ENCODE peak calls at places on chromosomes 11 and 22, in six cellular contexts. I, K, X, S, G and L are unnamed samples. For H3K9me3, the result is how much of the 10 kb centered on the place peaks cover.

GRCh38 chr22:39242809-39243442 is 1.9 kb downstream of the PDGFB start:
- DNase-seq in I (peak), K (no peak), X (no peak), S (peak), G (peak), L (no peak)

GRCh38 chr22:40030757-40031092 is 36.0 kb downstream of the FAM83F start:
- DNase-seq in I (no peak), K (no peak), X (peak), S (no peak), G (no peak), L (no peak)

GRCh38 chr22:39289445-39290247 is 29.8 kb downstream of the RPL3 start:
- DNase-seq in I (peak), K (no peak), X (no peak), S (no peak), G (no peak), L (no peak)

GRCh38 chr11:67006029-67006884 is 16.7 kb upstream of the SYT12 start:
- DNase-seq in I (peak), K (no peak), X (no peak), S (no peak), G (no peak), L (no peak)

GRCh38 chr11:82960000-82960778 is 58.7 kb downstream of the DDIAS start:
- DNase-seq in I (no peak), K (no peak), X (no peak), S (no peak), G (peak), L (no peak)

GRCh38 chr22:45210174-45210573 is 30.5 kb downstream of the KIAA0930 start:
- DNase-seq in I (no peak), K (no peak), X (no peak), S (no peak), G (no peak), L (no peak)

GRCh38 chr22:26589367-26589844 is 526 bp downstream of the TPST2 start:
- DNase-seq in I (peak), K (no peak), X (peak), S (no peak), G (peak), L (peak)

GRCh38 chr11:61860054-61860903 is 31.1 kb downstream of the FADS3 start:
- DNase-seq in I (peak), K (no peak), X (no peak), S (no peak), G (no peak), L (peak)

GRCh38 chr11:65381721-65382035 is 768 bp downstream of the SLC25A45 start:
- DNase-seq in I (no peak), K (no peak), X (no peak), S (no peak), G (no peak), L (peak)

GRCh38 chr22:49433717-49434611 is 393.7 kb downstream of the BRD1 start:
- DNase-seq in I (no peak), K (no peak), X (no peak), S (no peak), G (no peak), L (no peak)

GRCh38 chr11:66547662-66548009 is 933 bp downstream of the ACTN3 start:
- DNase-seq in I (no peak), K (no peak), X (no peak), S (peak), G (no peak), L (no peak)

GRCh38 chr11:69212121-69213110 is 56.7 kb downstream of the SMIM38 start:
- DNase-seq in I (no peak), K (no peak), X (peak), S (no peak), G (no peak), L (no peak)

GRCh38 chr22:50289942-50290630 is 17.4 kb downstream of the PLXNB2 start:
- DNase-seq in I (no peak), K (no peak), X (no peak), S (no peak), G (no peak), L (no peak)

GRCh38 chr11:80937831-80938230 is 1497.0 kb upstream of the TENM4 start:
- DNase-seq in I (no peak), K (no peak), X (no peak), S (no peak), G (no peak), L (no peak)

GRCh38 chr11:24348908-24349307 is 147.9 kb upstream of the LUZP2 start:
- DNase-seq in I (no peak), K (no peak), X (no peak), S (no peak), G (no peak), L (no peak)

GRCh38 chr22:21936151-21936778 is 16.4 kb downstream of the PPM1F start:
- DNase-seq in I (no peak), K (no peak), X (peak), S (peak), G (no peak), L (no peak)

GRCh38 chr11:118247041-118247440 is 5.1 kb downstream of the MPZL3 start:
- DNase-seq in I (no peak), K (no peak), X (no peak), S (no peak), G (no peak), L (no peak)

GRCh38 chr11:10715571-10715970 is 22.0 kb upstream of the IRAG1 start:
- DNase-seq in I (no peak), K (no peak), X (no peak), S (no peak), G (no peak), L (no peak)

GRCh38 chr11:88508808-88509581 is 171.5 kb upstream of the CTSC start:
- DNase-seq in I (peak), K (no peak), X (peak), S (peak), G (peak), L (peak)

GRCh38 chr11:36454991-36455611 is 55.0 kb downstream of the TRAF6 start:
- DNase-seq in I (no peak), K (no peak), X (no peak), S (peak), G (no peak), L (no peak)

GRCh38 chr11:124746621-124747243 is 5.3 kb downstream of the VSIG2 start:
- DNase-seq in I (peak), K (peak), X (peak), S (peak), G (peak), L (peak)

GRCh38 chr11:112302226-112302868 is 41.7 kb upstream of the PLET1 start:
- DNase-seq in I (no peak), K (no peak), X (no peak), S (no peak), G (no peak), L (no peak)

GRCh38 chr11:132337819-132338416 is 967.5 kb downstream of the NTM start:
- DNase-seq in I (no peak), K (no peak), X (no peak), S (no peak), G (no peak), L (no peak)

GRCh38 chr22:41902932-41903421 is 11.9 kb downstream of the SHISA8 start:
- DNase-seq in I (peak), K (no peak), X (no peak), S (peak), G (no peak), L (peak)

GRCh38 chr11:26025680-26026079 is 306.2 kb upstream of the ANO3 start:
- DNase-seq in I (no peak), K (no peak), X (no peak), S (no peak), G (no peak), L (no peak)

GRCh38 chr22:24355574-24355973 is 71.8 kb upstream of the ADORA2A start:
- DNase-seq in I (no peak), K (no peak), X (no peak), S (no peak), G (no peak), L (no peak)

GRCh38 chr11:8360086-8360828 is 96.6 kb upstream of the LMO1 start:
- DNase-seq in I (peak), K (no peak), X (peak), S (no peak), G (no peak), L (no peak)

GRCh38 chr11:19739872-19740271 is 27.2 kb downstream of the NAV2 start:
- DNase-seq in I (no peak), K (no peak), X (no peak), S (no peak), G (no peak), L (no peak)

GRCh38 chr22:42180349-42180842 is 49.8 kb upstream of the CYP2D6 start:
- DNase-seq in I (peak), K (no peak), X (no peak), S (no peak), G (peak), L (no peak)

GRCh38 chr11:110022548-110022947 is 70.6 kb upstream of the ZC3H12C start:
- DNase-seq in I (no peak), K (no peak), X (no peak), S (no peak), G (no peak), L (no peak)

GRCh38 chr22:23212061-23213030 is 32.0 kb downstream of the BCR start:
- DNase-seq in I (no peak), K (no peak), X (no peak), S (no peak), G (no peak), L (no peak)

GRCh38 chr11:113926273-113927183 is 21.9 kb downstream of the HTR3B start:
- DNase-seq in I (no peak), K (no peak), X (no peak), S (no peak), G (no peak), L (no peak)

GRCh38 chr22:24289138-24289537 is 18.5 kb downstream of the SPECC1L start:
- DNase-seq in I (no peak), K (no peak), X (no peak), S (no peak), G (no peak), L (no peak)

GRCh38 chr11:74138572-74138971 is 32.2 kb downstream of the C2CD3 start:
- DNase-seq in I (no peak), K (no peak), X (no peak), S (no peak), G (no peak), L (no peak)

GRCh38 chr11:115941481-115941993 is 437.3 kb upstream of the CADM1 start:
- DNase-seq in I (peak), K (no peak), X (peak), S (peak), G (no peak), L (peak)

GRCh38 chr11:62923634-62924411 is 2.7 kb upstream of the CHRM1 start:
- DNase-seq in I (peak), K (no peak), X (peak), S (peak), G (peak), L (no peak)

GRCh38 chr11:72970557-72971118 is 156.4 kb downstream of the ATG16L2 start:
- DNase-seq in I (no peak), K (no peak), X (no peak), S (no peak), G (no peak), L (no peak)

GRCh38 chr22:36134167-36134566 is 26.4 kb downstream of the APOL3 start:
- DNase-seq in I (no peak), K (no peak), X (no peak), S (no peak), G (no peak), L (no peak)

GRCh38 chr22:49929553-49929979 is 11.1 kb downstream of the CRELD2 start:
- DNase-seq in I (peak), K (no peak), X (peak), S (peak), G (peak), L (peak)

GRCh38 chr22:24495365-24495675 is 188 bp downstream of the UPB1 start:
- DNase-seq in I (no peak), K (no peak), X (no peak), S (no peak), G (no peak), L (no peak)

GRCh38 chr22:30080805-30081204 is 541 bp downstream of the HORMAD2 start:
- DNase-seq in I (no peak), K (no peak), X (no peak), S (no peak), G (no peak), L (no peak)
- H3K4me3 ChIP-seq in I (no peak), K (no peak), X (no peak), S (no peak), G (no peak), L (no peak)

GRCh38 chr22:47392729-47393128 is 630.3 kb downstream of the TBC1D22A start:
- DNase-seq in I (no peak), K (no peak), X (peak), S (no peak), G (no peak), L (no peak)
- H3K9me3 ChIP-seq in I (under half), K (under half), X (under half), S (under half), G (under half), L (under half)

GRCh38 chr11:1749020-1749758 is 1.2 kb downstream of the IFITM10 start:
- DNase-seq in I (no peak), K (no peak), X (peak), S (peak), G (no peak), L (no peak)

GRCh38 chr11:1750481-1750839 is at the start of gene IFITM10:
- DNase-seq in I (no peak), K (no peak), X (no peak), S (peak), G (no peak), L (peak)

GRCh38 chr11:1748467-1749019 is 1.9 kb downstream of the IFITM10 start:
- DNase-seq in I (no peak), K (no peak), X (peak), S (peak), G (no peak), L (no peak)

GRCh38 chr11:1750840-1751520 is 585 bp upstream of the IFITM10 start:
- DNase-seq in I (no peak), K (no peak), X (peak), S (peak), G (no peak), L (no peak)

DNA sequence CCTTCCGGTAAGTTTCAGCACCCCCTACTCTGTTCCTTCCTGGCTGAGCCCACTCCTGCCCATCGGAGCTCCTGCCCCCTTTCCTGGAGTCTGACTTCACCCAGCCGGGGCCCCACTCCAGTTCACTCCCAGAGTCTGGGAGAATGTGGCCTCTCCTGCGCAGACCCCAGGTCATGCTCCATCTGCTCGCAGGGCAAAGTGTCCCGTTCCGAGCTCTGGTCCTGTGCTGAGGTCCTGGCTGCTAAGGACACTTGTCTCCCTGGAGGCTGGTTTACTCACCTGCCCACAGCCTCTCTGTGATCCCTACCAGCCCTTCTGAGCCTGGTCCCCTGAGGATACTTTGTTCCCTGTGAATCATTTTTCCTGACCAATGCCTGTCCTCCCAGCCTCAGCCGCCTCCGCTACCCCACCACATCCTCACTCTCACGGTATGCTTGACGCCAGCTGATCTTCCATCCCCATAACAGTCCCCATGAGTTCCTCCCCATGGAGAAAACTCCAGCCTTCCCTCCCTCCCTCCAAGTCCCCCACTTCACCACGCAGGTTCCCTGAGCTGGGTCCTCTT is 526 bp downstream of the IFITM10 start:
- DNase-seq in I (no peak), K (peak), X (peak), S (no peak), G (no peak), L (no peak)
- H3K4me3 ChIP-seq in I (no peak), K (peak), X (no peak), S (no peak), G (no peak), L (no peak)

DNA sequence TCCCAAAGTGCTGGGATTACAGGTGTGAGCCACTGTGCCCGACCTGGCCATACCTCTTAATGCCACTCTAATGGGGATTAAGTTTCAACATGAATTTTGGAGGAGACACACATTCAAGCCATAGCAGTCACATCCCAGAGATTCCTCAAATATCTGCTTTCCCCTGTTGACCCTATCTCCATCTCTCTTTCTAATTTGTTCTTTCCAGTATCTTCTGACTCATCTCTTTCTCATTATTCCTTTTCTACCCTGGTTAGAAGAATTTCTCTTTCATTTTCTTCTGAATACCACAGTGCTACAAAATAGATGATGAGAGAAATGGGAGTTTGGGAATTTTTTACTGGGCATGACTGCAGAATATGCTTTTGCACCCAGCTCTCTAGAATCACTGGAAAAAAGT is 5.1 kb downstream of the OR10V1 start:
- DNase-seq in I (no peak), K (no peak), X (no peak), S (no peak), G (no peak), L (no peak)
- H3K9me3 ChIP-seq in I (under half), K (under half), X (under half), S (under half), G (under half), L (under half)

DNA sequence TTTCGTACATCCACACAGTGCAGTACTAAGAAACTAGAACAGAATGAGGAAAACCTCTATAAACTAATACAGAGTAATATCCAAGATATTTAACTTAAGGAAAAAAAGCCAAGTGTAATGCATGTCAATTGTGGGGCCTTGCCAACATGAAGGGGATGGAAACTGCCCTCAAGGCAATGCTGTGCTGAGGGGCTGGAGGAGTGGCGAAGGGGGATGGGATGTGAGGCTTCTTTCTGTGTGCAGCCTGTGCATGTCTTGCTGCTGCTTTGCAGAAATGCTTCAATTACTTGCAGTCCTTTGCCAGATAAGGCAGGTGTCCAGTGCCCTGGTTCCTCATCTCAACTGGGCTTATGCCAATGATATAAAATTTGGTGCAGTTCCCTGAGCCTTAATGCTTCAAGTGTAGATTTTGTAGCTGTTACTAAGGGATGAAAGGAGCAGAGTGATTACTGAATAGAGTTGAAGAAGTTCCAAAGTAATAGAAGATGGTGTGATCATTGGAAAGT is 96.2 kb downstream of the GRIA4 start:
- DNase-seq in I (no peak), K (no peak), X (no peak), S (no peak), G (no peak), L (no peak)
- H3K4me3 ChIP-seq in I (no peak), K (no peak), X (no peak), S (no peak), G (no peak), L (no peak)

GRCh38 chr22:47782461-47783075 is 1020.1 kb downstream of the TBC1D22A start:
- DNase-seq in I (no peak), K (no peak), X (no peak), S (no peak), G (no peak), L (no peak)

GRCh38 chr22:47781427-47782111 is 1019.1 kb downstream of the TBC1D22A start:
- DNase-seq in I (no peak), K (no peak), X (no peak), S (no peak), G (no peak), L (no peak)

GRCh38 chr22:47784991-47785390 is 1022.5 kb downstream of the TBC1D22A start:
- DNase-seq in I (no peak), K (no peak), X (no peak), S (no peak), G (no peak), L (no peak)

GRCh38 chr22:47784367-47784983 is 1022.0 kb downstream of the TBC1D22A start:
- DNase-seq in I (no peak), K (no peak), X (no peak), S (no peak), G (no peak), L (no peak)

DNA sequence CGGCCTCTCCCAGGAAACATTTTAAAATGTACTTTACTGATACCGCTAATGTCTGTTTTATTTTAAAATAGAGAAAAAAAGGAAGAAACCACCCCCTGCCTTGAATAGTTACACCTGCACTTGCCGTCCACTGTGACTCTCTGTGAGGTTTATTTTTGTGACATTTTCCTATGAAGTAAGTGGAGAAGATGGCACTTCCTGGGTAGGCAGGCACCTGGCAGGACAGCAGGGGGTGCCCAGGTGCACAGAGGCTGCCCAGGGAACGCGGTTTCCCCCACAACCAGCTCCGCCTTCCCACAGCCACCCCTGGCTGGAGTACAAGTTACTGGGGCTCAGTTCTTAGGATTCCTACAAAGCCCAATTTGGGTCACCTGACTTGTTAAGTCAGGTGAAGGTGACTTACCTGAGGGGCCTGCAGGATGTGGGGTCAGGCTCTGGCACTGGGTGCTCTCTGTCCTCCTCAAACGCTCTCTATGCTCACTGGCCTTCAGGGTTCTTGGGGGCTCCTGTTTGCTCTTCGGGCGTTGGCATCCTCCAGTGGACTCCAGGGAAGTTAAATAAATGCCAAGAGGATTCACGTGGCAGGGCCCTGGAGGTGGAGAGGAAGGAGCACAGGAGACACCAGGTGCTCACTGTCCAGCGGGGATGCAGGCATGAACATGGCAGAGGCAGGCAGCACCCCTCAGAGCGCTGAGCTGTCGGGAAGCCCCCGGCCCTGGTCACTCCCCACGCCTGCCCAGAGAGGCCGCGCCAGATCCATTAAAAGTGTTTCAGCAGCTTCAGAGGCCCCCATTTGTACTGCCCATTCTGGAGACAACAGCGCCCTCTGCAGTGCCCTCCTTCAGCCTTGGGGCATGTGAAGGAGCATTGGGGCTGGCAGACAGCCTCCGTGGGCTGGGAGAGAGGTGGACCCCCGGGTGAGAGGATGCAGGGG is 1021.2 kb downstream of the TBC1D22A start:
- DNase-seq in I (no peak), K (no peak), X (no peak), S (no peak), G (no peak), L (no peak)
- H3K9me3 ChIP-seq in I (under half), K (under half), X (under half), S (under half), G (under half), L (under half)